ENCODE peak calls at places on chromosomes 6 and 20, in four cellular contexts. C is BE2C; Q is T-helper 9 cell; X is activated T-helper 1 cell treated with anti-CD3 and anti-CD28 coated beads, Interleukin-2, amount 50 U/mL, for 16 hours. B is an unnamed sample.

GRCh38 chr20:57474191-57474590 is 50.7 kb downstream of the CTCFL start:
- DNase-seq in C (no peak), X (no peak), Q (no peak), B (no peak)

GRCh38 chr20:40603057-40603651 is 85.9 kb downstream of the MAFB start:
- DNase-seq in C (no peak), X (no peak), Q (no peak), B (no peak)

GRCh38 chr6:15443119-15443518 is 197.2 kb downstream of the JARID2 start:
- DNase-seq in Q (no peak), X (no peak), C (no peak), B (no peak)

GRCh38 chr6:168414696-168415095 is 26.3 kb upstream of the SMOC2 start:
- DNase-seq in X (no peak), C (no peak), Q (no peak), B (no peak)

GRCh38 chr6:139153876-139154275 is 19.0 kb downstream of the HECA start:
- DNase-seq in X (no peak), C (no peak), Q (no peak), B (no peak)

GRCh38 chr6:79706527-79706926 is 75.4 kb downstream of the SH3BGRL2 start:
- DNase-seq in Q (no peak), C (no peak), X (no peak), B (no peak)

GRCh38 chr6:26003102-26003694 is 40.6 kb downstream of the TRIM38 start:
- DNase-seq in Q (peak), C (peak), X (no peak), B (peak)

GRCh38 chr6:126718600-126719327 is 378.8 kb downstream of the CENPW start:
- DNase-seq in Q (no peak), X (no peak), C (no peak), B (no peak)

GRCh38 chr6:12331474-12331873 is 41.3 kb downstream of the EDN1 start:
- DNase-seq in X (no peak), Q (no peak), C (no peak), B (no peak)

GRCh38 chr6:148653138-148653776 is 93.6 kb upstream of the UST start:
- DNase-seq in Q (no peak), X (no peak), C (no peak), B (no peak)

GRCh38 chr20:36085686-36086267 is 68.8 kb upstream of the EPB41L1 start:
- DNase-seq in C (no peak), Q (no peak), X (no peak), B (no peak)

GRCh38 chr6:169074551-169074950 is 179.1 kb downstream of the THBS2 start:
- DNase-seq in Q (no peak), C (no peak), X (no peak), B (no peak)

GRCh38 chr6:101296184-101296583 is 97.3 kb upstream of the GRIK2 start:
- DNase-seq in Q (no peak), X (no peak), C (peak), B (no peak)

GRCh38 chr6:151075527-151075926 is 164.2 kb upstream of the AKAP12 start:
- DNase-seq in X (no peak), C (no peak), Q (no peak), B (no peak)

GRCh38 chr6:125931733-125932450 is 24.7 kb upstream of the HINT3 start:
- DNase-seq in X (no peak), Q (no peak), C (no peak), B (no peak)

GRCh38 chr6:31350973-31351733 is 5.8 kb downstream of the HLA-B start:
- DNase-seq in Q (peak), C (no peak), X (no peak), B (no peak)

GRCh38 chr6:37657117-37657886 is 40.4 kb downstream of the MDGA1 start:
- DNase-seq in X (no peak), C (no peak), Q (no peak), B (no peak)

GRCh38 chr6:142846883-142847287 is 98.1 kb downstream of the HIVEP2 start:
- DNase-seq in Q (no peak), C (no peak), X (no peak), B (no peak)

GRCh38 chr6:95601133-95601532 is 23.8 kb downstream of the MANEA start:
- DNase-seq in X (no peak), Q (no peak), C (no peak), B (no peak)

GRCh38 chr20:46751856-46752255 is 42.4 kb downstream of the SLC2A10 start:
- DNase-seq in C (peak), X (no peak), Q (no peak), B (no peak)

GRCh38 chr20:45685896-45686295 is 15.9 kb upstream of the WFDC11 start:
- DNase-seq in Q (no peak), X (no peak), C (no peak), B (no peak)

GRCh38 chr20:36170542-36171215 is 16.1 kb downstream of the EPB41L1 start:
- DNase-seq in Q (no peak), X (no peak), C (no peak), B (no peak)